ENCODE peak calls at places on chromosomes 11 and 22, in eight cellular contexts. M is activated CD4-positive, alpha-beta T cell treated with anti-CD3 and anti-CD28 coated beads, Interleukin-2, amount 10 ng/mL, durations not matched to agents 7 days and 5 days; X is activated CD8-positive, alpha-beta T cell treated with anti-CD3 and anti-CD28 coated beads for 36 hours; N is cardiac fibroblast; I is non-pigmented ciliary epithelial cell; G is A549; A is GM03348; L is mucosa of gallbladder. O is an unnamed sample.

GRCh38 chr11:85953491-85954143 is 98.4 kb downstream of the CCDC83 start:
- DNase-seq in M (no peak), X (no peak), N (peak; percentile 92), I (no peak), G (no peak), A (peak; percentile 19), L (no peak), O (no peak)

GRCh38 chr11:71327156-71328085 is 75.0 kb upstream of the SHANK2 start:
- DNase-seq in M (no peak), X (no peak), N (no peak), I (no peak), G (no peak), A (no peak), L (no peak), O (no peak)

GRCh38 chr22:31972180-31972579 is 27.8 kb downstream of the YWHAH start:
- DNase-seq in M (no peak), X (no peak), N (no peak), I (no peak), G (no peak), A (no peak), L (no peak), O (no peak)

GRCh38 chr11:118152552-118153471 is at the start of gene SCN4B:
- DNase-seq in M (peak; percentile 14), X (no peak), N (peak; percentile 56), I (no peak), G (peak; percentile 56), A (peak; percentile 88), L (peak; percentile 50), O (no peak)

GRCh38 chr11:67490727-67491065 is 7.9 kb downstream of the AIP start:
- DNase-seq in M (no peak), X (no peak), N (no peak), I (no peak), G (no peak), A (no peak), L (no peak), O (no peak)

GRCh38 chr11:3166268-3167142 is 1.4 kb upstream of the OSBPL5 start:
- DNase-seq in M (no peak), X (no peak), N (no peak), I (no peak), G (no peak), A (no peak), L (no peak), O (no peak)

GRCh38 chr11:38593649-38594048 is 1995.6 kb upstream of the RAG2 start:
- DNase-seq in M (no peak), X (no peak), N (peak; percentile 1), I (no peak), G (no peak), A (no peak), L (no peak), O (no peak)

GRCh38 chr11:128294685-128295079 is 292.7 kb downstream of the ETS1 start:
- DNase-seq in M (no peak), X (no peak), N (no peak), I (peak; percentile 28), G (no peak), A (peak; percentile 21), L (no peak), O (no peak)

GRCh38 chr11:121105851-121106250 is 4.8 kb downstream of the TECTA start:
- DNase-seq in M (no peak), X (no peak), N (no peak), I (no peak), G (no peak), A (no peak), L (no peak), O (no peak)